ENCODE peak calls at places on chromosome 3, in six cellular contexts. V is SJCRH30; H is NCI-H2029; E is activated CD4-positive, alpha-beta T cell treated with anti-CD3 and anti-CD28 coated beads, Interleukin-2, amount 50 U/mL, for 1 hour; X is NCI-H460; M is activated naive CD4-positive, alpha-beta T cell. K is an unnamed sample.
A peak's percentile ranks its signal among the peaks of the same experiment; 100 is the strongest.

GRCh38 chr3:19898725-19899124 is 35.3 kb downstream of the EFHB start:
- DNase-seq in H (no peak), E (no peak), X (no peak), V (peak; percentile 1), M (no peak), K (no peak)

GRCh38 chr3:141941093-141941492 is 64.7 kb downstream of the ATP1B3 start:
- DNase-seq in E (no peak), H (no peak), X (no peak), M (no peak), V (no peak), K (peak; percentile 39)

GRCh38 chr3:52532517-52532837 is 1.2 kb downstream of the NT5DC2 start:
- DNase-seq in H (no peak), E (no peak), V (peak; percentile 44), M (no peak), X (no peak), K (peak; percentile 64)

GRCh38 chr3:155744091-155744625 is 713 bp downstream of the PLCH1 start:
- DNase-seq in X (peak; percentile 34), V (peak; percentile 75), E (peak; percentile 21), H (peak; percentile 38), M (peak; percentile 4), K (no peak)

GRCh38 chr3:134485075-134485536 is 679 bp downstream of the ANAPC13 start:
- DNase-seq in E (no peak), M (no peak), X (peak; percentile 3), V (no peak), H (peak; percentile 69), K (no peak)

GRCh38 chr3:126419886-126420786 is 25.4 kb downstream of the CFAP100 start:
- DNase-seq in V (peak; percentile 34), M (no peak), E (no peak), X (no peak), H (no peak), K (no peak)

GRCh38 chr3:47475029-47475569 is 642 bp downstream of the SCAP start:
- DNase-seq in V (no peak), H (no peak), X (no peak), M (no peak), E (no peak), K (no peak)

GRCh38 chr3:127183931-127184869 is 8.7 kb upstream of the PRR23E start:
- DNase-seq in V (no peak), M (no peak), X (no peak), E (no peak), H (no peak), K (no peak)

GRCh38 chr3:110027446-110027845 is 690.1 kb upstream of the DPPA4 start:
- DNase-seq in H (no peak), V (no peak), X (no peak), E (no peak), M (no peak), K (no peak)

GRCh38 chr3:458614-459375 is 262.2 kb downstream of the CHL1 start:
- DNase-seq in V (no peak), E (no peak), H (no peak), M (no peak), X (no peak), K (no peak)

K was measured in glomerular endothelial cell.